ENCODE peak calls at places on chromosomes 16 and 17, in six cellular contexts. O, S, H, E, V and G are unnamed samples.

GRCh38 chr17:61442136-61442775 is 10.0 kb upstream of the TBX4 start:
- DNase-seq in E (no peak), S (no peak), O (no peak), H (no peak), V (no peak), G (no peak)

GRCh38 chr17:51445934-51446333 is 185.6 kb downstream of the UTP18 start:
- DNase-seq in O (no peak), E (no peak), H (no peak), S (no peak), V (no peak), G (no peak)

GRCh38 chr17:48131216-48131824 is 23.8 kb downstream of the SNX11 start:
- DNase-seq in S (no peak), E (peak), V (no peak), O (peak), H (peak), G (peak)

GRCh38 chr16:72357860-72358259 is 185.9 kb upstream of the PMFBP1 start:
- DNase-seq in E (no peak), S (no peak), H (no peak), V (no peak), O (no peak), G (no peak)

GRCh38 chr16:20675488-20676267 is 21.8 kb downstream of the ACSM1 start:
- DNase-seq in V (no peak), S (peak), H (peak), E (peak), O (peak), G (no peak)

GRCh38 chr16:80299416-80299815 is 241.4 kb upstream of the DYNLRB2 start:
- DNase-seq in H (no peak), V (no peak), O (no peak), S (no peak), E (no peak), G (no peak)

GRCh38 chr17:17186051-17186450 is 20.1 kb downstream of the PLD6 start:
- DNase-seq in S (no peak), E (no peak), O (no peak), H (no peak), V (no peak), G (no peak)

GRCh38 chr16:66265556-66266133 is 100.8 kb upstream of the CDH5 start:
- DNase-seq in H (no peak), O (no peak), E (no peak), S (no peak), V (no peak), G (no peak)

GRCh38 chr17:35568561-35568960 is 7.9 kb upstream of the SLFN14 start:
- DNase-seq in E (peak), H (peak), V (no peak), O (peak), S (no peak), G (peak)

GRCh38 chr17:57587201-57587870 is 157.8 kb downstream of the CCDC182 start:
- DNase-seq in S (no peak), V (no peak), O (no peak), E (no peak), H (no peak), G (no peak)

GRCh38 chr16:70430667-70431536 is 8.0 kb downstream of the ST3GAL2 start:
- DNase-seq in E (peak), S (no peak), O (no peak), H (peak), V (no peak), G (peak)

GRCh38 chr17:68382582-68383085 is 74.7 kb downstream of the WIPI1 start:
- DNase-seq in O (no peak), S (no peak), H (no peak), E (no peak), V (no peak), G (no peak)

GRCh38 chr16:87040169-87041117 is 276.7 kb downstream of the C16orf95 start:
- DNase-seq in E (no peak), V (no peak), S (peak), O (no peak), H (no peak), G (no peak)

DNA sequence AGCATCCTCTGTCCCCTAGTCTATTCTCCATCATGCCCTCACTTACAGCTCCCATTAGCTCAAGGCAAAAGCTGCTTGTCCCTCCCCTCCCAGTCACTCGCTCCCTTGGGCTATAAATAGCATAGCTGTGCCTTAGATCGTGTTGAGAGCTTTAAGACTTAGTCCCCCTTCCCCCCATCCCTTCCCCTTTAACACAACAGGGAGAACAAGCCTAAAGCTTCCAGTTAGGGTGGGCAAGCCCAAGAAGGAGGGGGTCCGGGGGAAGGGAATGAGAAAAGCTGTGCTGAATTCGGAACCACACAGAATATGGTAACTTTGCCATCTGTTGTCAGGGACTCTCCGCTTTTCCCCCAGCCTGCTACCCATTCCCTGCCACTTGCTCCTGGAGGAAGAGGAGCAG is 4.9 kb upstream of the HIGD1B start:
- DNase-seq in E (no peak), S (no peak), O (no peak), H (peak), V (no peak), G (no peak)
- H3K4me3 ChIP-seq in E (no peak), S (peak), O (no peak), H (no peak), V (no peak), G (no peak)

GRCh38 chr17:41688641-41689496 is at the start of gene EIF1:
- DNase-seq in O (peak), S (peak), E (peak), V (peak), H (peak), G (peak)

GRCh38 chr17:41690497-41690896 is 1.8 kb downstream of the EIF1 start:
- DNase-seq in V (no peak), H (no peak), S (no peak), O (no peak), E (no peak), G (no peak)

GRCh38 chr17:41689497-41690299 is 1.0 kb downstream of the EIF1 start:
- DNase-seq in S (no peak), H (no peak), V (no peak), E (peak), O (peak), G (peak)

GRCh38 chr17:41692722-41693521 is 4.2 kb downstream of the EIF1 start:
- DNase-seq in H (no peak), S (no peak), V (no peak), O (no peak), E (peak), G (no peak)

DNA sequence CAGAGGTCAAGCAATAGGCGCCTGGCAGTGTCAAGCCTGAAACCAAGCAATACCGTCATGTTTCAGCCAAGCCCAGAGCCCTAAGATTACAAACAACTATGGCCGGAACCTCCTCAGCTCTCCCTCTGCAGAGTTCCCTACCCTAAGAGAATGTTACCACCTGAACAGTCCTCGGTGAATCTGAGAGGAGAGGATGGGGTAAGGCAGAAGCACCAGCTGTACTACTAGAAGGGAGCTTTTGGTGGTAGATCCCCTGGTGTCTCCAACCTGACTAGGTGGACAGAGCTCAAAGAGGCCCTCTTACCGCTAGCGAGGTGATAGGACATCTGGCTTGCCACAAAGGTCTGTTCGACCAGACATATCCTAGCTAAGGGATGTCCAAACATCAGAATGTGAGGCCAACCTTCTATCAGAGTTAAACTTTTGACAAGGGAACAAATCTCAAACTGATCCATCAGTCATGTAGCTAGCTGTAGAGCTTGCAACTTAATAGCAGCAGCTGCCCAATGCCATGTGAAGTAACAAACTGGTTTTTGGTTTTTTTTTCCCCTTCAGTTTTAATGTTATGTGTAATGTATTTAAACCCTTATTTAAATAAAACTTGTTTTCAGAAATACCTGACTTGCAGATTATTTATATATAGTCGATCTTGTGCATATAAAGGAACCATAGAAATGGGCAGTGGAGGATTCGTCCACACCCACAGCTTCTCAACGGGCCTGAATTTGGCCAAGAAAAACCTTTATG is 2.5 kb downstream of the EIF1 start:
- DNase-seq in V (no peak), S (no peak), H (no peak), O (no peak), E (peak), G (no peak)
- H3K4me3 ChIP-seq in V (peak), S (peak), H (no peak), O (no peak), E (no peak), G (no peak)

DNA sequence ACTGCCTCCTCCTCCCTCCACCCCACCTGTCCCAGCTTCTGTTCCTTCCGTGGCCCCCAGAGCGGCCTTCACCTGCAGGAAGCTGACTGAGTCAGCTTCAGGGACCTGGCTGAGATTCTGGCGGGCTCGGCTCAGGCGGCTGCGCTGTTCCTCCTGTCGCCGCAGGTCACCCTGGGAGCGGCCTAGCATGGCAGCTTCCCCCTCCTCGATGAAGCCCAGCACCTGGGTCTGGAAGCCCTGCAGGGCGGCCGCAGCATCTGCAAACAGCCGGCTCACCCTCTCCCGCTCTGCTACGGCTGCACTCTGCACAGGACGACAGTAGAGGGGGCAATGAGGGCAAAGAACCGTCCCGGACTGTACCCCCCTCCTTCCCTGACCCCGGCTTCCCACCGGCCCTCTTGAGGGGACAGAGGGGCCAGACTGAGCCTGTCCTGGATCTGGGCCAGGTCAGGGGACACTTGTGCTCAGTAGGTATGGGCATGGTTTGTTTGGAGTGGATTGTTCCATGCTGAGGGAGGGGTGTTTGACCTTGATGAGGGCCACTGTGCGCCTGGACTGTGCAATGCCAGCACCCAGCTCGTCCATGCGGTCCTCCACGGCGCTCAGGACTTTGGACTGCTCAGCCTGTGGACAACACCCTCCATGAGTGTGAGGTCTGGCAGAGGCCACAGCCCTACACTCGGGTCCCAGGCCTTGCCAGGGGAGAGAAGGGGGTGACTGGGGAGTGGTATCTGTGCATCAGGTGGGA is 2.0 kb downstream of the TRIM47 start:
- DNase-seq in H (peak), V (no peak), O (no peak), S (peak), E (peak), G (peak)
- H3K4me3 ChIP-seq in H (no peak), V (peak), O (no peak), S (peak), E (peak), G (peak)

GRCh38 chr17:49817993-49818392 is 29.5 kb downstream of the KAT7 start:
- DNase-seq in H (no peak), E (peak), V (no peak), O (no peak), S (no peak), G (peak)

GRCh38 chr17:49819651-49820050 is 28.2 kb downstream of the TAC4 start:
- DNase-seq in E (no peak), S (no peak), V (no peak), H (no peak), O (no peak), G (no peak)

GRCh38 chr17:49819118-49819517 is 28.8 kb downstream of the TAC4 start:
- DNase-seq in H (no peak), E (no peak), S (no peak), V (no peak), O (no peak), G (no peak)

GRCh38 chr17:49815761-49816281 is 27.3 kb downstream of the KAT7 start:
- DNase-seq in V (no peak), O (no peak), E (no peak), H (peak), S (no peak), G (no peak)

GRCh38 chr17:49814781-49815496 is 26.5 kb downstream of the KAT7 start:
- DNase-seq in V (no peak), S (no peak), H (no peak), O (no peak), E (no peak), G (no peak)
- H3K4me3 ChIP-seq in V (no peak), S (no peak), H (peak), O (no peak), E (no peak), G (no peak)

GRCh38 chr17:14282700-14283099 is 18.2 kb upstream of the HS3ST3B1 start:
- DNase-seq in S (no peak), V (no peak), O (no peak), H (no peak), E (no peak), G (no peak)
- H3K4me3 ChIP-seq in S (no peak), V (no peak), O (no peak), H (no peak), E (no peak), G (no peak)